ENCODE peak calls at places on chromosome 13, in four cellular contexts. C is hepatocyte, H is transverse colon, L is A549. P is an unnamed sample.

GRCh38 chr13:24271611-24272451 is 37.5 kb upstream of the C1QTNF9 start:
- DNase-seq in C (peak), H (peak), L (no peak), P (peak)

GRCh38 chr13:105144020-105144419 is 1391.4 kb downstream of the EFNB2 start:
- DNase-seq in L (peak), C (no peak), H (no peak), P (no peak)

GRCh38 chr13:100788540-100788939 is 113.9 kb upstream of the TMTC4 start:
- DNase-seq in C (no peak), H (no peak), L (no peak), P (no peak)

GRCh38 chr13:24292476-24292875 is 16.9 kb upstream of the C1QTNF9 start:
- DNase-seq in H (no peak), C (no peak), L (no peak), P (no peak)

GRCh38 chr13:40342461-40342860 is 324.0 kb downstream of the FOXO1 start:
- DNase-seq in C (no peak), H (no peak), L (no peak), P (peak)

GRCh38 chr13:37869506-37869755 is 141 bp downstream of the TRPC4 start:
- DNase-seq in C (no peak), L (no peak), H (no peak), P (peak)

GRCh38 chr13:41418027-41418426 is 39.3 kb upstream of the RGCC start:
- DNase-seq in L (no peak), C (no peak), H (no peak), P (peak)

GRCh38 chr13:48853381-48854102 is 122.2 kb upstream of the FNDC3A start:
- DNase-seq in C (no peak), L (no peak), H (no peak), P (peak)

GRCh38 chr13:25378528-25378927 is 6.8 kb downstream of the ATP8A2 start:
- DNase-seq in C (no peak), H (no peak), L (no peak), P (no peak)

GRCh38 chr13:77714119-77714755 is 16.8 kb downstream of the SLAIN1 start:
- DNase-seq in C (no peak), H (no peak), L (no peak), P (no peak)

GRCh38 chr13:95391785-95392184 is 90.5 kb upstream of the ABCC4 start:
- DNase-seq in C (no peak), L (no peak), H (no peak), P (no peak)

GRCh38 chr13:80562423-80562822 is 221.5 kb upstream of the SPRY2 start:
- DNase-seq in H (no peak), C (no peak), L (no peak), P (no peak)

GRCh38 chr13:27868639-27869435 is 51.0 kb upstream of the PDX1 start:
- DNase-seq in C (peak), H (no peak), L (peak), P (peak)

GRCh38 chr13:73544175-73544574 is 485.4 kb downstream of the KLF5 start:
- DNase-seq in C (no peak), L (peak), H (no peak), P (no peak)

GRCh38 chr13:102399791-102400618 is 1.8 kb downstream of the FGF14 start:
- DNase-seq in C (no peak), L (no peak), H (peak), P (peak)

GRCh38 chr13:73274147-73274546 is 215.3 kb downstream of the KLF5 start:
- DNase-seq in L (no peak), H (no peak), C (no peak), P (no peak)

GRCh38 chr13:84417426-84417825 is 535.2 kb upstream of the SLITRK1 start:
- DNase-seq in C (no peak), H (no peak), L (no peak), P (peak)

GRCh38 chr13:75870397-75870801 is 234.3 kb downstream of the LMO7 start:
- DNase-seq in C (peak), H (no peak), L (peak), P (peak)

GRCh38 chr13:111456452-111457230 is 136.2 kb downstream of the TEX29 start:
- DNase-seq in C (no peak), L (no peak), H (no peak), P (no peak)

GRCh38 chr13:75554981-75555380 is 5.4 kb downstream of the UCHL3 start:
- DNase-seq in L (no peak), H (no peak), C (no peak), P (peak)

GRCh38 chr13:109704771-109705628 is 81.4 kb downstream of the IRS2 start:
- DNase-seq in H (peak), C (peak), L (peak), P (peak)

GRCh38 chr13:73039201-73040108 is 19.4 kb upstream of the KLF5 start:
- DNase-seq in L (no peak), C (no peak), H (no peak), P (no peak)

GRCh38 chr13:24050292-24050711 is 110.2 kb upstream of the SPATA13 start:
- DNase-seq in L (no peak), H (no peak), C (no peak), P (peak)

GRCh38 chr13:31199527-31199848 is 287 bp upstream of the B3GLCT start:
- DNase-seq in L (no peak), C (no peak), H (no peak), P (no peak)

GRCh38 chr13:80030491-80030890 is 310.4 kb downstream of the SPRY2 start:
- DNase-seq in L (peak), H (peak), C (no peak), P (peak)

GRCh38 chr13:91375119-91375729 is 23.2 kb upstream of the GPC5 start:
- DNase-seq in L (peak), C (no peak), H (no peak), P (peak)

GRCh38 chr13:35191883-35192282 is 249.8 kb downstream of the NBEA start:
- DNase-seq in L (no peak), H (no peak), C (no peak), P (peak)

GRCh38 chr13:37109080-37109678 is 3.7 kb upstream of the CSNK1A1L start:
- DNase-seq in H (no peak), L (peak), C (peak), P (peak)

GRCh38 chr13:112325941-112326645 is 50.1 kb upstream of the SPACA7 start:
- DNase-seq in C (peak), H (no peak), L (no peak), P (no peak)

GRCh38 chr13:36038785-36039415 is 92.3 kb downstream of the DCLK1 start:
- DNase-seq in H (no peak), L (no peak), C (no peak), P (peak)

GRCh38 chr13:48096670-48097069 is 1.8 kb upstream of the MED4 start:
- DNase-seq in L (no peak), H (no peak), C (peak), P (no peak)

GRCh38 chr13:51333421-51333820 is 6.1 kb upstream of the SERPINE3 start:
- DNase-seq in L (no peak), H (no peak), C (no peak), P (no peak)

GRCh38 chr13:78604782-78605611 is 1.6 kb upstream of the POU4F1 start:
- DNase-seq in L (peak), H (no peak), C (no peak), P (peak)

GRCh38 chr13:50370303-50370950 is 355.2 kb downstream of the KCNRG start:
- DNase-seq in H (no peak), C (no peak), L (no peak), P (no peak)

GRCh38 chr13:87884874-87885273 is 213.7 kb downstream of the SLITRK5 start:
- DNase-seq in L (no peak), H (no peak), C (peak), P (peak)

GRCh38 chr13:45256254-45256653 is 55.4 kb upstream of the KCTD4 start:
- DNase-seq in H (no peak), L (no peak), C (no peak), P (no peak)
- H3K4me3 ChIP-seq in H (no peak), L (no peak), C (no peak), P (no peak)

GRCh38 chr13:98223741-98224140 is 46.7 kb upstream of the RNF113B start:
- DNase-seq in H (no peak), L (no peak), C (no peak), P (no peak)

GRCh38 chr13:98225036-98225940 is 48.2 kb upstream of the RNF113B start:
- DNase-seq in L (no peak), C (no peak), H (no peak), P (no peak)

GRCh38 chr13:98228661-98229349 is 51.7 kb upstream of the RNF113B start:
- DNase-seq in L (no peak), C (no peak), H (no peak), P (peak)

GRCh38 chr13:98224557-98224956 is 47.5 kb upstream of the RNF113B start:
- DNase-seq in H (no peak), C (no peak), L (no peak), P (no peak)

DNA sequence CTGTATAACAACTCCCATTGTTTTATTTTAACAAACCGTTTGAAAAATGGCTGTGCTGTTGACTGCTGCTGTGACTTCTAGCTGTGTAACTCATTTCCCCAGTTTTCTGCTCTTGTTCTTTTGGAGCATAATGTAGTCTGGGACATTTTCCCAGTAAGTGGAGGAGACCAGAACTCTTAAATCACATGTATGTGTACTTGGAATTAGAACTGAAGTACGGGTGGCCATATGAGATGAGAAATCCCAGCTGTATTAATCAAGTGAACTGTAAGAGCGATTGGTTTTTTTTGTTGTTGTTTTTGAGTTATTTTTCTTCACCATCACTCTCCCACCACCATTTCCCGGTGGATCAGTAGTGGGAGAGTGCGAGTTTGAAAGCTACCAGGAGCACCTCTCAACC is 49.5 kb upstream of the RNF113B start:
- DNase-seq in C (no peak), L (no peak), H (no peak), P (no peak)
- TF ChIP-seq CTCF in C (no peak), L (no peak), H (no peak), P (no peak)

DNA sequence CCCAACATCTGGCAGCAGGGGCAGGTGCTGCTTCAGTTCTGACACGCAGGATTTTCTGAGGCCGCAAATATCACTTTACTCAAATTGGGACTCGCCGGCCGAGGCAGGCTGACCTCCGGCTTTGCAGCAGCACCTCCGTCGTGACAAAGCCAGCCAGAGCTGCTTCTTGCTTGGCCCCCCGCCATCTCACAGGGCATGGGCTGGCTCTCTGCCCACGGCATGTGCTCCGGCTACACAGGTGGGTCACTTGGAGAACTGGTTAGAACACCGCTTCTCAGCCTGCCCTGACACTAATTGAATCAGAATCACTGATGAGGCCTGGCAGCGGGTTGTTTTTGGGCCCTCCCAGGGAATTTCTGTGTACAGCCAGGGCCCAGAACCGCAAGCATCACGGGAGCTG is 112.3 kb downstream of the SLC7A1 start:
- DNase-seq in C (no peak), H (no peak), L (no peak), P (no peak)
- H3K4me3 ChIP-seq in C (no peak), H (no peak), L (no peak), P (no peak)

GRCh38 chr13:34076943-34077703 is 259.2 kb downstream of the RFC3 start:
- DNase-seq in L (peak), H (no peak), C (peak), P (peak)
- TF ChIP-seq CTCF in L (peak), H (peak), C (peak), P (peak)

DNA sequence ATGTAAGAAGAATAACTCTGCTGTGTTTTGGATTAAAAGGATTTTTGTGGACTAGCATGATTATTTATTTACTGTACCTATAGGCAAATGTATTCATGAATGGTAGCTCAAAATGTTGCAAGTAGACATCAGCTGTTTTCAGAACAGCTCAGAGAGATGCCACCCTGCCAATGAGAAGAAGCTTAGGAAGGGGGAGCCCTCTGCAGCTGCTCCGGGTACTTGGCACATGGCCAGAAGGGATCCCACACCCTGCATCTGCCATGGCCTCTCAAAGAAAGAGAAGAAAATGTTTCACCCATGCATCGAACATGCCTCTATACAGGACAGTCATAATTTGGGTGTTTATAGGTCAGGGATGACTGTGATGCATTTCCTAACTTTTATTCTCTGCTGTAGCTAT is 30.5 kb upstream of the MBNL2 start:
- DNase-seq in C (no peak), L (no peak), H (no peak), P (no peak)
- H3K4me3 ChIP-seq in C (no peak), L (no peak), H (no peak), P (no peak)

GRCh38 chr13:71034018-71034417 is 833.0 kb downstream of the DACH1 start:
- DNase-seq in H (no peak), C (no peak), L (no peak), P (no peak)

GRCh38 chr13:71028884-71029283 is 838.1 kb downstream of the DACH1 start:
- DNase-seq in C (no peak), L (no peak), H (no peak), P (no peak)

GRCh38 chr13:71033026-71033425 is 834.0 kb downstream of the DACH1 start:
- DNase-seq in L (no peak), H (no peak), C (no peak), P (no peak)

DNA sequence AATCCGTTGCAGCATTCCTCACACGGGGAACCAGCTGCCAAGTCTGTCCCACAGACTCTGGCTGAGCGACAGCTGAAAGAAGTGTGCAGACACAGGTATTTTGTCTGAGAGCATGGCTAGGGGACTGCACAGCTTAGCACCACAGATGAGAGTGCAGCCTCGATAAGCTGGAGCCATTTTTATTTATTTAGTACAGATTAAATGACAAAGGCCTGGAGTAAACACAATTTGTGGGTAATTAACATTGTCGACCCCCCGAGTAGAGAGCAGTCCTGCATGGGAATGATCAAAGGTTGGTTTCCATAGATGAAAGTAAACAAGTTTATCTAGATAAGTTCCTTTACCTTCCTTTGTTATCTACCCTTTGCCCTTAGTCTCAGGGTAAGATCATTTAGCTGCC is 836.2 kb downstream of the DACH1 start:
- DNase-seq in C (peak), H (no peak), L (no peak), P (no peak)
- TF ChIP-seq CTCF in C (no peak), H (no peak), L (no peak), P (no peak)